ENCODE peak calls at places on chromosomes 11 and 22, in four cellular contexts. One of them, this sample, is unnamed.

GRCh38 chr11:9601041-9601875 is 27.8 kb downstream of the WEE1 start:
- DNase-seq in activated B cell treated with CpG ODN at 0.5 μM for 24 hours: peak; percentile 53
- DNase-seq in neural progenitor cell: no peak
- DNase-seq in colonic mucosa: peak; percentile 35
- DNase-seq in this sample: peak; percentile 47

GRCh38 chr11:96331556-96332168 is 11.3 kb downstream of the MAML2 start:
- DNase-seq in activated B cell treated with CpG ODN at 0.5 μM for 24 hours: no peak
- DNase-seq in neural progenitor cell: no peak
- DNase-seq in colonic mucosa: no peak
- DNase-seq in this sample: no peak

GRCh38 chr11:3942160-3942955 is 86.9 kb downstream of the STIM1 start:
- DNase-seq in activated B cell treated with CpG ODN at 0.5 μM for 24 hours: no peak
- DNase-seq in neural progenitor cell: no peak
- DNase-seq in colonic mucosa: no peak
- DNase-seq in this sample: no peak

GRCh38 chr11:81496566-81496965 is 1237.1 kb downstream of the FAM181B start:
- DNase-seq in activated B cell treated with CpG ODN at 0.5 μM for 24 hours: no peak
- DNase-seq in neural progenitor cell: peak; percentile 4
- DNase-seq in colonic mucosa: no peak
- DNase-seq in this sample: no peak

GRCh38 chr11:117986981-117987495 is 844 bp downstream of the IL10RA start:
- DNase-seq in activated B cell treated with CpG ODN at 0.5 μM for 24 hours: no peak
- DNase-seq in neural progenitor cell: no peak
- DNase-seq in colonic mucosa: no peak
- DNase-seq in this sample: peak; percentile 39

GRCh38 chr11:62980133-62980760 is 4.5 kb downstream of the SLC22A6 start:
- DNase-seq in activated B cell treated with CpG ODN at 0.5 μM for 24 hours: no peak
- DNase-seq in neural progenitor cell: peak; percentile 56
- DNase-seq in colonic mucosa: no peak
- DNase-seq in this sample: no peak

GRCh38 chr22:37100589-37101127 is 8.9 kb downstream of the TMPRSS6 start:
- DNase-seq in activated B cell treated with CpG ODN at 0.5 μM for 24 hours: no peak
- DNase-seq in neural progenitor cell: no peak
- DNase-seq in colonic mucosa: peak; percentile 52
- DNase-seq in this sample: no peak

GRCh38 chr11:27904358-27905055 is 203.4 kb downstream of the KIF18A start:
- DNase-seq in activated B cell treated with CpG ODN at 0.5 μM for 24 hours: no peak
- DNase-seq in neural progenitor cell: no peak
- DNase-seq in colonic mucosa: no peak
- DNase-seq in this sample: no peak

GRCh38 chr11:18939314-18939713 is at the start of gene MRGPRX1:
- DNase-seq in activated B cell treated with CpG ODN at 0.5 μM for 24 hours: no peak
- DNase-seq in neural progenitor cell: no peak
- DNase-seq in colonic mucosa: no peak
- DNase-seq in this sample: no peak

GRCh38 chr11:1088927-1089737 is 14.5 kb downstream of the MUC2 start:
- DNase-seq in activated B cell treated with CpG ODN at 0.5 μM for 24 hours: no peak
- DNase-seq in neural progenitor cell: no peak
- DNase-seq in colonic mucosa: no peak
- DNase-seq in this sample: no peak

GRCh38 chr11:126874831-126875230 is 125.7 kb downstream of the KIRREL3 start:
- DNase-seq in activated B cell treated with CpG ODN at 0.5 μM for 24 hours: no peak
- DNase-seq in neural progenitor cell: peak; percentile 56
- DNase-seq in colonic mucosa: no peak
- DNase-seq in this sample: no peak

GRCh38 chr11:59776210-59777066 is 21.3 kb downstream of the STX3 start:
- DNase-seq in activated B cell treated with CpG ODN at 0.5 μM for 24 hours: no peak
- DNase-seq in neural progenitor cell: no peak
- DNase-seq in colonic mucosa: peak; percentile 65
- DNase-seq in this sample: no peak

GRCh38 chr11:110565690-110566336 is 136.1 kb downstream of the FDX1 start:
- DNase-seq in activated B cell treated with CpG ODN at 0.5 μM for 24 hours: no peak
- DNase-seq in neural progenitor cell: no peak
- DNase-seq in colonic mucosa: no peak
- DNase-seq in this sample: no peak

GRCh38 chr11:773425-773824 is 3.9 kb downstream of the GATD1 start:
- DNase-seq in activated B cell treated with CpG ODN at 0.5 μM for 24 hours: no peak
- DNase-seq in neural progenitor cell: peak; percentile 1
- DNase-seq in colonic mucosa: no peak
- DNase-seq in this sample: no peak

DNA sequence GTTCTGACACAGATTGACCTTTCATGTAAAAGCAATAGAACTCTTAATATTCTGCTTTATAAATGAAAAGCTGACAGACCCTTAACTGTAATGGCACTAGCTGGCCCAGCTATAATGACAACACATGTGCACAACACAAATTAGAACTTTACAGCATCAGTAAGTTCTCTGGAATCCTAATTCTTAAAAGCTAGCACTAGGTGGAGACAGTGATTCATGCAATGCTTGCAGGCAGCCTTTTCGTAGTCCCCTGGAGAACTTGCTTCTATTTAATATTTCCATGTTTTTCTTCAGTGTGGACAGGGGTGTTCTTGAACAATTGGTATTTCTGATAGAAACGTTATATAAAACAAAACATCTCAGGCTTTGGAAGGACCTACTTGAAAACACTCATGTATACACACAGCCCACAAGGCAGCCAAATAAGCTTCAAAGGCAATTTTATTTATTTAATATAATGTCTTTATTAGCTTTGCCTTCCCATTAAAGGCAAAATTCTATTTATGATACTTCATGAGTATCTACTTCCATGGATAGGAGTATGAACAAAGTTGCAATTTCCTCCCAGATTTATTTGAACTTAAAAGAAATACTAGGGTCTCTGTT is 374.3 kb upstream of the MPPED2 start:
- DNase-seq in activated B cell treated with CpG ODN at 0.5 μM for 24 hours: no peak
- DNase-seq in neural progenitor cell: peak; percentile 72
- DNase-seq in colonic mucosa: no peak
- DNase-seq in this sample: no peak
- TF ChIP-seq CTCF in activated B cell treated with CpG ODN at 0.5 μM for 24 hours: no peak
- TF ChIP-seq CTCF in neural progenitor cell: peak; percentile 88
- TF ChIP-seq CTCF in colonic mucosa: peak; percentile 35
- TF ChIP-seq CTCF in this sample: no peak

GRCh38 chr11:2148253-2149000 is 9.2 kb upstream of the IGF2 start:
- DNase-seq in activated B cell treated with CpG ODN at 0.5 μM for 24 hours: no peak
- DNase-seq in neural progenitor cell: no peak
- DNase-seq in colonic mucosa: no peak
- DNase-seq in this sample: no peak

GRCh38 chr11:2149471-2150205 is 10.4 kb upstream of the IGF2 start:
- DNase-seq in activated B cell treated with CpG ODN at 0.5 μM for 24 hours: no peak
- DNase-seq in neural progenitor cell: peak; percentile 51
- DNase-seq in colonic mucosa: no peak
- DNase-seq in this sample: no peak

GRCh38 chr11:2151500-2152257 is 9.3 kb downstream of the INS start:
- DNase-seq in activated B cell treated with CpG ODN at 0.5 μM for 24 hours: peak; percentile 68
- DNase-seq in neural progenitor cell: peak; percentile 94
- DNase-seq in colonic mucosa: peak; percentile 83
- DNase-seq in this sample: peak; percentile 76

GRCh38 chr11:2147391-2147790 is 8.2 kb upstream of the IGF2 start:
- DNase-seq in activated B cell treated with CpG ODN at 0.5 μM for 24 hours: no peak
- DNase-seq in neural progenitor cell: no peak
- DNase-seq in colonic mucosa: no peak
- DNase-seq in this sample: no peak

GRCh38 chr11:2150206-2150847 is 10.7 kb downstream of the INS start:
- DNase-seq in activated B cell treated with CpG ODN at 0.5 μM for 24 hours: no peak
- DNase-seq in neural progenitor cell: peak; percentile 86
- DNase-seq in colonic mucosa: no peak
- DNase-seq in this sample: no peak
- TF ChIP-seq CTCF in activated B cell treated with CpG ODN at 0.5 μM for 24 hours: no peak
- TF ChIP-seq CTCF in neural progenitor cell: peak; percentile 86
- TF ChIP-seq CTCF in colonic mucosa: no peak
- TF ChIP-seq CTCF in this sample: no peak

GRCh38 chr11:26830218-26830617 is 108.4 kb upstream of the SLC5A12 start:
- DNase-seq in activated B cell treated with CpG ODN at 0.5 μM for 24 hours: no peak
- DNase-seq in neural progenitor cell: no peak
- DNase-seq in colonic mucosa: no peak
- DNase-seq in this sample: no peak
- TF ChIP-seq CTCF in activated B cell treated with CpG ODN at 0.5 μM for 24 hours: no peak
- TF ChIP-seq CTCF in neural progenitor cell: no peak
- TF ChIP-seq CTCF in colonic mucosa: no peak
- TF ChIP-seq CTCF in this sample: no peak

GRCh38 chr11:57763568-57763967 is 2.0 kb downstream of the CTNND1 start:
- DNase-seq in activated B cell treated with CpG ODN at 0.5 μM for 24 hours: no peak
- DNase-seq in neural progenitor cell: peak; percentile 55
- DNase-seq in colonic mucosa: peak; percentile 41
- DNase-seq in this sample: no peak
- TF ChIP-seq CTCF in activated B cell treated with CpG ODN at 0.5 μM for 24 hours: no peak
- TF ChIP-seq CTCF in neural progenitor cell: peak; percentile 48
- TF ChIP-seq CTCF in colonic mucosa: peak; percentile 20
- TF ChIP-seq CTCF in this sample: no peak

DNA sequence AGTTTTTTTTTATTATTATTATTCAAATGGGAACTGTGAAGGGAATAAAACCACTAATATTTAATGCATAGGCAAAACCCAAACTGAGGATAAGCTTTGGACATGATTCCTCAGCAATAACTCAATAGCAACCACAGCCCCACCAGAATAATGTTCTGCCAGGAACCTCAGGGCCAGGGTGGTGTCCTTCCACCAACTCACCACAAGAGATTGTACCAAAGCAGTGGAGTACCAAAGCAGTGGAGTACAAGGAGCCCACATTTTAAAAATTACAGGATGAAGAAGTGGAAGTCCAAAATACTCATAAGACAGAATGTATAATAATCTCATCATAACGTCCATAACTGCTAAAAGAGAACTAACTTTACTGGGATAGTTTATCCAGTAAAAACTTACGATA is 32.5 kb upstream of the FZD4 start:
- DNase-seq in activated B cell treated with CpG ODN at 0.5 μM for 24 hours: no peak
- DNase-seq in neural progenitor cell: no peak
- DNase-seq in colonic mucosa: no peak
- DNase-seq in this sample: no peak
- TF ChIP-seq CTCF in activated B cell treated with CpG ODN at 0.5 μM for 24 hours: no peak
- TF ChIP-seq CTCF in neural progenitor cell: no peak
- TF ChIP-seq CTCF in colonic mucosa: no peak
- TF ChIP-seq CTCF in this sample: no peak

DNA sequence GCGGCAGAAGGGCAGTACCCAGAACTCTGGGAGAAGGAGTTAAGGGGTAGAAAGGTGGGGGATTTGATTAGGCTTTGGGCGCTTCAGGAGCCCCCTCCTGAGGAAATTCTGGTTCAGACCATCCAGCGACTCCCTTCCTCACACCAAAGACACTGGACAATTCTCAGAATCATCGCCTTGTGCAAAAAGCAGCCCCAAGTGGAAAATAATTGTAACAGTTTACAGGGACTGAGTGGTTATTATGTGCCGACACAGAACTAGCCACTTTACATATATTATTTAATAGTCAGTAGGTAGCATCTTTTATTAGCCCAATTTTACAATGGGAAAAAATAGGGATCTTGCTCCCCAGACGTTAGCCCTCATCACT is 667 bp upstream of the TRIM3 start:
- DNase-seq in activated B cell treated with CpG ODN at 0.5 μM for 24 hours: no peak
- DNase-seq in neural progenitor cell: no peak
- DNase-seq in colonic mucosa: no peak
- DNase-seq in this sample: no peak
- TF ChIP-seq CTCF in activated B cell treated with CpG ODN at 0.5 μM for 24 hours: no peak
- TF ChIP-seq CTCF in neural progenitor cell: no peak
- TF ChIP-seq CTCF in colonic mucosa: no peak
- TF ChIP-seq CTCF in this sample: no peak